ENCODE peak calls at places on chromosomes 7 and 10, in five cellular contexts. One of them, this sample, is unnamed.

GRCh38 chr10:3778708-3779108 is 6.3 kb downstream of the KLF6 start:
- DNase-seq in ELR: peak; percentile 8
- DNase-seq in iris pigment epithelial cell: peak; percentile 22
- DNase-seq in MV-4-11: no peak
- DNase-seq in OCI-LY7: no peak
- DNase-seq in this sample: peak; percentile 12

GRCh38 chr7:66961096-66961495 is 34.3 kb downstream of the SBDS start:
- DNase-seq in ELR: no peak
- DNase-seq in iris pigment epithelial cell: no peak
- DNase-seq in MV-4-11: no peak
- DNase-seq in OCI-LY7: no peak
- DNase-seq in this sample: no peak

GRCh38 chr7:159040912-159041711 is 103.6 kb downstream of the VIPR2 start:
- DNase-seq in ELR: no peak
- DNase-seq in iris pigment epithelial cell: no peak
- DNase-seq in MV-4-11: no peak
- DNase-seq in OCI-LY7: no peak
- DNase-seq in this sample: no peak

GRCh38 chr10:95445223-95445836 is 115.8 kb downstream of the SORBS1 start:
- DNase-seq in ELR: peak; percentile 74
- DNase-seq in iris pigment epithelial cell: peak; percentile 63
- DNase-seq in MV-4-11: no peak
- DNase-seq in OCI-LY7: no peak
- DNase-seq in this sample: peak; percentile 78

GRCh38 chr10:99341860-99342517 is 12.8 kb downstream of the CNNM1 start:
- DNase-seq in ELR: no peak
- DNase-seq in iris pigment epithelial cell: no peak
- DNase-seq in MV-4-11: no peak
- DNase-seq in OCI-LY7: no peak
- DNase-seq in this sample: peak; percentile 49

GRCh38 chr7:88485811-88486210 is 179.1 kb upstream of the STEAP4 start:
- DNase-seq in ELR: no peak
- DNase-seq in iris pigment epithelial cell: no peak
- DNase-seq in MV-4-11: no peak
- DNase-seq in OCI-LY7: no peak
- DNase-seq in this sample: no peak

GRCh38 chr10:107340345-107340744 is 175.8 kb upstream of the SORCS1 start:
- DNase-seq in ELR: peak; percentile 28
- DNase-seq in iris pigment epithelial cell: no peak
- DNase-seq in MV-4-11: peak; percentile 89
- DNase-seq in OCI-LY7: no peak
- DNase-seq in this sample: no peak

GRCh38 chr7:69564454-69565417 is 33.5 kb upstream of the AUTS2 start:
- DNase-seq in ELR: no peak
- DNase-seq in iris pigment epithelial cell: peak; percentile 22
- DNase-seq in MV-4-11: no peak
- DNase-seq in OCI-LY7: peak; percentile 48
- DNase-seq in this sample: peak; percentile 36

GRCh38 chr10:33229252-33229943 is 105.1 kb downstream of the NRP1 start:
- DNase-seq in ELR: no peak
- DNase-seq in iris pigment epithelial cell: peak; percentile 59
- DNase-seq in MV-4-11: no peak
- DNase-seq in OCI-LY7: no peak
- DNase-seq in this sample: peak; percentile 81

This sample was measured in astrocyte.